ENCODE peak calls at places on chromosomes 2 and 18, in four cellular contexts. A is GM23338, H is gastrocnemius medialis, S is heart right ventricle. E is an unnamed sample.

GRCh38 chr2:152354069-152354755 is 19.2 kb downstream of the FMNL2 start:
- DNase-seq in A (no peak), S (no peak), H (no peak), E (no peak)

GRCh38 chr2:117470311-117471095 is 344.0 kb upstream of the DDX18 start:
- DNase-seq in S (peak), A (peak), H (no peak), E (peak)

GRCh38 chr2:9641641-9642040 is 10.8 kb upstream of the YWHAQ start:
- DNase-seq in S (no peak), A (no peak), H (no peak), E (no peak)

GRCh38 chr2:128342550-128342949 is 23.9 kb upstream of the HS6ST1 start:
- DNase-seq in H (no peak), S (no peak), A (no peak), E (no peak)

GRCh38 chr2:27412419-27413152 is 3.2 kb upstream of the PPM1G start:
- DNase-seq in A (no peak), S (no peak), H (no peak), E (no peak)

GRCh38 chr2:9879455-9880194 is 36.4 kb downstream of the TAF1B start:
- DNase-seq in S (no peak), H (no peak), A (no peak), E (no peak)

GRCh38 chr18:31980863-31981262 is 37.8 kb upstream of the RNF125 start:
- DNase-seq in H (no peak), A (no peak), S (no peak), E (no peak)

GRCh38 chr2:49332415-49332814 is 178.1 kb upstream of the FSHR start:
- DNase-seq in H (no peak), S (no peak), A (peak), E (no peak)

GRCh38 chr2:55585451-55586079 is 31.9 kb downstream of the PPP4R3B start:
- DNase-seq in H (no peak), S (no peak), A (no peak), E (no peak)

GRCh38 chr18:79873449-79874110 is 75.8 kb downstream of the KCNG2 start:
- DNase-seq in H (no peak), S (no peak), A (no peak), E (no peak)
- TF ChIP-seq CTCF in H (no peak), S (no peak), A (peak), E (no peak)

GRCh38 chr18:50663626-50664441 is 103.9 kb downstream of the MAPK4 start:
- DNase-seq in S (no peak), A (no peak), H (peak), E (no peak)

GRCh38 chr18:50661013-50661412 is 101.1 kb downstream of the MAPK4 start:
- DNase-seq in A (no peak), S (no peak), H (no peak), E (no peak)

GRCh38 chr18:50662177-50662576 is 102.3 kb downstream of the MAPK4 start:
- DNase-seq in H (no peak), A (peak), S (no peak), E (peak)

GRCh38 chr18:50665015-50665414 is 105.1 kb downstream of the MAPK4 start:
- DNase-seq in A (no peak), S (no peak), H (no peak), E (no peak)

GRCh38 chr18:50662775-50663383 is 103.0 kb downstream of the MAPK4 start:
- DNase-seq in A (no peak), S (no peak), H (no peak), E (no peak)
- H3K27ac ChIP-seq in A (no peak), S (peak), H (no peak), E (no peak)

GRCh38 chr18:26405190-26405781 is 143.1 kb downstream of the KCTD1 start:
- DNase-seq in S (peak), A (peak), H (no peak), E (peak)
- TF ChIP-seq CTCF in S (peak), A (peak), H (peak), E (peak)

DNA sequence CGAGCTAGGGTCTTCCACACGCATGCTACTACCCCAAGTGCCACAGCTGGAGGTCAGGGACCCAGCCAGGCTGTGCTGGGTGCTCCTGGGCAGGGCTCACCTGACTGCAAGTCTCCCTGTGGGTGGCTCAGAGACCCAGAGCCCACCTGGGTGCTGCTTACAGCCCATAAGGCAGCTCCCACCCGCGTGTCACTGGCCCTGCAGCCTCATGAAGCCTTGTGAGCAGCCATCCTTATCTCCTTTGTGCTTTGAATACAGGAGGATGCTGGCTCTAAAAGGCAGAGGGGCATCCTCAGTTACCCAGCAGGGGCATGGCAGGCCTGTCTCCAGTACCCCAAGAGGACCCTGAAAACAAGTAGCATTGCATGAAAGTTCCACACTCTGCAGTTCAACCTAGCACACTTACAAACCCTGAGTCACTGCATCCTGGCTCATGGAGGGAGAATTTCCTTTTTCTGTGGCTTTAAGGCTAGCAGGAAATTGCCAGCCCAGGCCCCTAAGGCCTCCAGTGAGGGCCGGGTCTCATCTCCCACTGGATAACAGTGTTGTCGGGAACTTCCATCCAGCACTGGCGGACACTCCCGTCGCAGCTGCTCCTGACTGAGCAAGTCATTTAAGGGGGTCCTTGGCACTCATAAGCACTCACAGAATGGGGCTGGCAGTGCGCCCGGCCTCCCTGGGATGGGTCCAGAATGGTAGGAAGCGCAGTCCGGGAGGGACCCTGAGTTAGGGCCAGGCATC is 137.1 kb downstream of the RPIA start:
- DNase-seq in S (peak), H (no peak), A (no peak), E (no peak)
- H3K27ac ChIP-seq in S (peak), H (no peak), A (no peak), E (peak)

GRCh38 chr2:223994562-223995162 is 37.4 kb downstream of the MRPL44 start:
- DNase-seq in H (no peak), A (no peak), S (no peak), E (no peak)

GRCh38 chr2:223991611-223992010 is 34.3 kb downstream of the MRPL44 start:
- DNase-seq in A (no peak), S (no peak), H (no peak), E (no peak)

GRCh38 chr2:223993634-223994232 is 36.5 kb downstream of the MRPL44 start:
- DNase-seq in H (no peak), A (peak), S (peak), E (peak)

GRCh38 chr2:223989860-223990237 is 32.6 kb downstream of the MRPL44 start:
- DNase-seq in H (no peak), A (peak), S (no peak), E (no peak)

DNA sequence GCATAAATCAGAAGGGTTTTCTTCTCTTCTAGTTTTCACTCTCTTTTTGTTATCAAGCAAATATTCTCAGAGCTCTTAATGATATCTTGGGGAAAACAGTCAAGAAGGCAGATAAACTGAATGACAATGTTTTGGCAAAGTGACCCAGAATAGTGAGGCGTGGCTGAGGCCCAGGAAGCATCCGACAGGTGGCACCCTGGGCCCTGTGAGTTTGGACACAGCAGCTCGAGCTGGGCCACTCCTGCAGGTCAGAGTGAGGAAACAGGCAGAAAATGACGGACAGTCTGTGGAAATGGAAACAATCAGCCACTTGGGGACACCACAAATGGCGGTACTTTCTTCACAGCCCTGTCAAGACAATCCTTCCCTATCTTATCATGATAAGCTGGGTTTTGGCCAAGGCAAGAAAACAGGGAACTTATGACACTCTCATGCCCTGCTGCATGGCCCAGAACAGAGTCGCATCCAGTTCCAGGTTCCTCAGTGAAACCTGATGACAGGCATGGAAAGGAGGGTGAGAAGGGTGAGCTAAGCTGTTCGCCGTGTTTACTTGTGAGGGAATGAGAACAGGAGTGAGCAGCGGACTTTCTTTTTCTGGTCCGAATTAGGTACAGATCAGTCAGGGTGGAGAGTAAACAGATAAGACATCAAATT is 32.1 kb downstream of the MRPL44 start:
- DNase-seq in A (peak), H (no peak), S (no peak), E (peak)
- TF ChIP-seq CTCF in A (peak), H (no peak), S (no peak), E (peak)

DNA sequence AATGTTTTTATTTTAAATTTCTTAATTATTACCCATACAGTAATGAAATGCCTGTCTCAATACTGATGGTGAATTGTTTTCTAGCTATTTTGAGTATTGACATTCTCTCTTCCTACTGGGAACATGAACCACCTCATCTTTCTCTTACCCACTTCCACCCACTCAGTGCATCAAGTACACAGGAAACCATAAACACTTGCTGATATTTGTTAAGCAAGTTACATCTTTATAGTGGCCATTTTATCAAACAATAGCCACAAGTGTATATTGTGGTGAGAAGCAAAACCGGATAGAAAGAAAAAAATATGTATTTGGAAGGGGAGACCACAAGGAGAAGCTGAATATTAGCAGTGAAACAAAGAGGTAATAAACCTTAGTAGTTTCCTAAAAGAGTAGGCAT is 368.1 kb upstream of the HNRNPA3 start:
- DNase-seq in S (no peak), H (no peak), A (no peak), E (no peak)
- H3K27ac ChIP-seq in S (no peak), H (no peak), A (no peak), E (no peak)

GRCh38 chr2:101277111-101277510 is 24.4 kb downstream of the CNOT11 start:
- DNase-seq in S (no peak), A (no peak), H (no peak), E (peak)

GRCh38 chr2:101274142-101274541 is 21.5 kb downstream of the CNOT11 start:
- DNase-seq in S (no peak), H (no peak), A (no peak), E (no peak)

GRCh38 chr2:101272045-101272784 is 19.5 kb downstream of the CNOT11 start:
- DNase-seq in H (no peak), A (no peak), S (no peak), E (no peak)

GRCh38 chr2:101270700-101271259 is 18.1 kb downstream of the CNOT11 start:
- DNase-seq in S (no peak), A (no peak), H (no peak), E (no peak)

DNA sequence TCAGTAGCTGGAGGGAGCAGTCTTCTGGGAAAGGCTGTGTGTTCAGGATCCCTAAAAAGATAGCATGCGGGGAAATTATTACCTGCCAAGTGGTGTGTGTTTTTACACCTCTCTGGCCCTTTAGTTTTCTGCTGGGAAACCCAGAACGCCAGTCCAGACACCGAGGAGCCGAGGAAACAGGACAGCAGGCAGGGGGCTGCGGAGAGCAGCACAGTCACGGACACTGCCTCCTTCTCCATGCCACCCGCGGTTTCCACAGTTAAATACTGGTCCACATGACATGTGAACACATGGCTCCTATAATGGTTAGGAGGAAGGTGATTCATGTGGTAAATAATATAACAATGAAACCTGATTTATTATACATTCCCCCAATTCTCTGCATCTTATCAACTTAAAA is 20.4 kb downstream of the CNOT11 start:
- DNase-seq in S (no peak), H (no peak), A (no peak), E (no peak)
- TF ChIP-seq CTCF in S (no peak), H (no peak), A (peak), E (no peak)

GRCh38 chr18:58178476-58178875 is 134.4 kb downstream of the NEDD4L start:
- DNase-seq in A (no peak), H (no peak), S (no peak), E (no peak)

GRCh38 chr18:58174285-58174684 is 130.3 kb downstream of the NEDD4L start:
- DNase-seq in S (no peak), H (no peak), A (peak), E (no peak)

GRCh38 chr18:58175122-58175687 is 131.2 kb downstream of the NEDD4L start:
- DNase-seq in H (no peak), S (no peak), A (no peak), E (no peak)

GRCh38 chr18:58177886-58178470 is 134.0 kb downstream of the NEDD4L start:
- DNase-seq in S (no peak), H (no peak), A (no peak), E (no peak)

DNA sequence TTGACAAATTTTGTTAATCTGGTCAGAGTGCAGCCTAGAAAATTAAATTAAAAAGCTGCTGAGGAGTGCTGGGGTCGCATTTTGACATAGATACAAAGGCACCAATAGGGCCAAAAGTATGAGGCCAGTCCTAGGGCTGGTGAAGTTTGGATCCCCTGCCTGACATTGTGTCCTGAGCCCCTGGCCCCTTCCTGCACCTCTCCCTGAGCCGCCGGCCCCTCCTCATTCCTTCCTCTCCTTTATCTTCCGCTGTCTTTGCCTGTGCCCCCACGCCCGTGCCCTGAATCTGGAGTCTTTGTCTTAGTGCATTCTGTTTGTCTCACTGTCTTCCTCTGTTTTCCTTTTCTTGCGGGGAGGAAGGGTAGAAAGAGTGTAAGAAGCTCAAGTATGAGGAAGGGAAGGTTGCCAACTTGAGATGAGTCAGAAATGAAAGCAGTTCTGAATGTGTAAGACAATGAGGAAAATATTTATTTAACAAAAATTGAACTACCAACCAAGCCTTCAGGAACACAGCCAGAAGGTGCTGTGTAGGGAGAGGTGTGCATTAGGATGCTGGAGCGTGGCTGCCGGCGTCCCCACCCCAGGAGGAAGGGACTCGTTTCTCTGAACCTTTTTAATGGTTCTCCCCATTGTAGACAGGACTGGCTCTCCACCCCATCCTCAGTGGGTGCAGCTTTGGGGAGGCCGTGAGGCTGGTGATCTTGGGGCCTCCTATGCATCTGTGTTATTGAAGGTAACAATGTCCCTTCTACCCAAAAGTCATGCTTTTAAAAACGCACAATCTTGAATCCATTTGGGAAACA is 133.1 kb downstream of the NEDD4L start:
- DNase-seq in H (no peak), S (no peak), A (no peak), E (no peak)
- H3K27ac ChIP-seq in H (no peak), S (no peak), A (no peak), E (no peak)

GRCh38 chr2:158463496-158464095 is 6.8 kb downstream of the PKP4 start:
- DNase-seq in H (no peak), A (no peak), S (no peak), E (no peak)

GRCh38 chr2:158458617-158458920 is 1.8 kb downstream of the PKP4 start:
- DNase-seq in S (no peak), A (no peak), H (no peak), E (no peak)

GRCh38 chr2:158457826-158458616 is 1.3 kb downstream of the PKP4 start:
- DNase-seq in H (no peak), S (peak), A (peak), E (peak)

GRCh38 chr2:158459161-158460003 is 2.6 kb downstream of the PKP4 start:
- DNase-seq in S (no peak), H (no peak), A (no peak), E (no peak)

GRCh38 chr2:158460632-158461297 is 4.0 kb downstream of the PKP4 start:
- DNase-seq in A (no peak), H (no peak), S (no peak), E (no peak)
- TF ChIP-seq CTCF in A (no peak), H (no peak), S (peak), E (no peak)

E was measured in body of pancreas.